ENCODE peak calls at places on chromosomes 3 and 15, in eight cellular contexts. V is ovary; K is endothelial cell; G is Calu3; N is CD4-positive, alpha-beta T cell; I is B cell; H is DND-41; P is fibroblast of lung. A is an unnamed sample.

GRCh38 chr3:48897401-48898376 is 993 bp downstream of the SLC25A20 start:
- DNase-seq in V (no peak), K (no peak), G (peak), N (no peak), I (no peak), H (no peak), P (peak), A (no peak)

GRCh38 chr3:128846501-128846900 is 32.9 kb upstream of the ACAD9 start:
- DNase-seq in V (no peak), K (no peak), G (no peak), N (no peak), I (no peak), H (no peak), P (no peak), A (no peak)

GRCh38 chr3:134793562-134793961 is 1.5 kb upstream of the EPHB1 start:
- DNase-seq in V (no peak), K (no peak), G (no peak), N (no peak), I (no peak), H (no peak), P (no peak), A (no peak)

GRCh38 chr15:41804920-41805666 is 22.8 kb upstream of the JMJD7 start:
- DNase-seq in V (no peak), K (no peak), G (no peak), N (no peak), I (no peak), H (no peak), P (no peak), A (no peak)

GRCh38 chr3:128517648-128518047 is 24.6 kb upstream of the GATA2 start:
- DNase-seq in V (no peak), K (no peak), G (no peak), N (no peak), I (no peak), H (no peak), P (no peak), A (peak)

GRCh38 chr3:17313746-17314145 is 428.7 kb downstream of the TBC1D5 start:
- DNase-seq in V (no peak), K (no peak), G (no peak), N (no peak), I (no peak), H (no peak), P (no peak), A (no peak)

GRCh38 chr3:43793648-43794372 is 103.1 kb downstream of the ABHD5 start:
- DNase-seq in V (no peak), K (no peak), G (no peak), N (no peak), I (no peak), H (no peak), P (no peak), A (no peak)

GRCh38 chr3:173397161-173398110 is at the start of gene NLGN1:
- DNase-seq in V (peak), K (peak), G (peak), N (no peak), I (peak), H (no peak), P (peak), A (peak)

GRCh38 chr3:13243571-13243970 is 170.3 kb upstream of the IQSEC1 start:
- DNase-seq in V (no peak), K (no peak), G (no peak), N (no peak), I (no peak), H (no peak), P (no peak), A (no peak)

GRCh38 chr3:188052229-188052965 is 101.6 kb upstream of the LPP start:
- DNase-seq in V (peak), K (peak), G (no peak), N (no peak), I (no peak), H (peak), P (peak), A (no peak)

GRCh38 chr15:26870346-26870745 is 3.5 kb downstream of the GABRA5 start:
- DNase-seq in V (no peak), K (no peak), G (no peak), N (no peak), I (no peak), H (no peak), P (no peak), A (no peak)

GRCh38 chr3:113185436-113185835 is 25.9 kb upstream of the BOC start:
- DNase-seq in V (no peak), K (no peak), G (no peak), N (no peak), I (no peak), H (no peak), P (no peak), A (no peak)

GRCh38 chr3:129461022-129461421 is 21.0 kb downstream of the IFT122 start:
- DNase-seq in V (no peak), K (no peak), G (no peak), N (no peak), I (no peak), H (no peak), P (peak), A (no peak)

GRCh38 chr15:50906954-50907865 is 1.3 kb upstream of the AP4E1 start:
- DNase-seq in V (no peak), K (no peak), G (peak), N (peak), I (peak), H (peak), P (no peak), A (peak)

GRCh38 chr15:99507016-99507731 is 58.6 kb upstream of the MEF2A start:
- DNase-seq in V (peak), K (no peak), G (no peak), N (no peak), I (no peak), H (no peak), P (peak), A (no peak)

GRCh38 chr3:111568906-111569305 is 26.2 kb downstream of the ZBED2 start:
- DNase-seq in V (no peak), K (no peak), G (no peak), N (no peak), I (no peak), H (no peak), P (no peak), A (no peak)

GRCh38 chr3:87203807-87204206 is 23.3 kb upstream of the CHMP2B start:
- DNase-seq in V (no peak), K (no peak), G (no peak), N (no peak), I (no peak), H (no peak), P (no peak), A (no peak)

GRCh38 chr3:65883614-65884013 is 155.1 kb downstream of the MAGI1 start:
- DNase-seq in V (no peak), K (peak), G (no peak), N (no peak), I (no peak), H (no peak), P (peak), A (no peak)

GRCh38 chr3:42007785-42008184 is 45.9 kb upstream of the ULK4 start:
- DNase-seq in V (no peak), K (no peak), G (no peak), N (no peak), I (peak), H (no peak), P (no peak), A (no peak)

GRCh38 chr3:186400677-186401076 is 38.6 kb upstream of the DGKG start:
- DNase-seq in V (no peak), K (no peak), G (no peak), N (no peak), I (no peak), H (no peak), P (no peak), A (no peak)

GRCh38 chr3:37216597-37217097 is 42.3 kb upstream of the LRRFIP2 start:
- DNase-seq in V (no peak), K (no peak), G (no peak), N (no peak), I (no peak), H (no peak), P (no peak), A (no peak)

GRCh38 chr3:170660139-170660538 is 74.3 kb upstream of the SLC7A14 start:
- DNase-seq in V (no peak), K (no peak), G (no peak), N (no peak), I (no peak), H (no peak), P (no peak), A (no peak)

GRCh38 chr3:197298341-197298857 is at the start of gene DLG1:
- DNase-seq in V (peak), K (peak), G (peak), N (peak), I (peak), H (peak), P (peak), A (peak)

GRCh38 chr15:63502843-63503738 is 1.3 kb upstream of the USP3 start:
- DNase-seq in V (peak), K (peak), G (peak), N (no peak), I (peak), H (no peak), P (peak), A (peak)

GRCh38 chr15:25717861-25718504 is 145.1 kb downstream of the ATP10A start:
- DNase-seq in V (no peak), K (no peak), G (no peak), N (no peak), I (no peak), H (no peak), P (no peak), A (no peak)

GRCh38 chr15:31262143-31262530 is 64.5 kb upstream of the KLF13 start:
- DNase-seq in V (no peak), K (no peak), G (no peak), N (no peak), I (no peak), H (no peak), P (no peak), A (no peak)

GRCh38 chr15:31263751-31264533 is 62.7 kb upstream of the KLF13 start:
- DNase-seq in V (no peak), K (no peak), G (peak), N (peak), I (peak), H (peak), P (no peak), A (no peak)

GRCh38 chr15:31261266-31262142 is 65.1 kb upstream of the KLF13 start:
- DNase-seq in V (no peak), K (no peak), G (no peak), N (no peak), I (no peak), H (no peak), P (no peak), A (no peak)

GRCh38 chr15:31264534-31265089 is 62.0 kb upstream of the KLF13 start:
- DNase-seq in V (no peak), K (no peak), G (no peak), N (no peak), I (no peak), H (no peak), P (no peak), A (no peak)

DNA sequence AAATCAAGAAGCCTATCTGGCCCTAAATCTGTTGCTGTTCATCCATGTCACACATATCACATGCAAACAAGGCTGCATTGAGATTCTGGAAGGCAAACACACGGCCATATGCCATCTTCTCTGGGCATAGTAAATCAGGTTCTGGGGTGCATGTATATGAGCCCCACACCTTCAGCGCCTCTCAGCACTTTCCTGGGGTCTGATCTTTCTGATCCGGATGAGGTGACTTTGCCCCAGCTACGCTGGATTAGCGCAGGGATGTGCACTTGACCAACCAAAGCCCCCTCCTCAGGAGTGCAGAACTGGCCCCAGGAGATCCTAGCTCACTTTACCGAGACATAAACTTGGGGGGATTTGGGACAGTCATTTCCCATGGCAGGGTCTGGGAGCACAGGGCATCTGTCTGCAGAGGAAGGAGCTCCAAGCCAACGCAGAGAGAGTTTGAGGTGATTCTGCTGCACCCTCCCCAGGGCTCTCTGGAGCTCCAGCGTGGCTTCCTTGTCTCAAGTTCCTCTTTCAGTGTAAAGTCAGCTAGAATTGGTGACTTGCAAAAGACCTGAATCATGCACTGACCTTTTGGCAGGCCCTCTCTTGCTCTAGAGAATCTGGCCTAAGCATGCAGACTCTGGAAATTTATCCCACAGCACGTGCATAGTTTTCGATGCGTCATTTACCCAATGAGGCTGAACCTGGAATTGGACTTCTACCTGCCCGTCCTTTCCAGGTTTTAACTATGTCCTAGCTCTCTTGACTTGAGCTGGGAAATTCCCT is 63.5 kb upstream of the KLF13 start:
- DNase-seq in V (no peak), K (no peak), G (no peak), N (no peak), I (peak), H (no peak), P (peak), A (peak)
- TF ChIP-seq CTCF in V (no peak), K (no peak), G (no peak), N (no peak), I (no peak), H (no peak), P (no peak), A (no peak)

GRCh38 chr3:196072313-196072712 is 9.6 kb downstream of the TFRC start:
- DNase-seq in V (no peak), K (no peak), G (no peak), N (no peak), I (no peak), H (no peak), P (no peak), A (no peak)

GRCh38 chr3:196075013-196075412 is 6.9 kb downstream of the TFRC start:
- DNase-seq in V (no peak), K (no peak), G (no peak), N (no peak), I (no peak), H (no peak), P (no peak), A (no peak)

GRCh38 chr3:196067439-196067838 is 14.5 kb downstream of the TFRC start:
- DNase-seq in V (no peak), K (no peak), G (no peak), N (no peak), I (no peak), H (no peak), P (no peak), A (no peak)

GRCh38 chr3:196076721-196077120 is 5.2 kb downstream of the TFRC start:
- DNase-seq in V (no peak), K (no peak), G (no peak), N (no peak), I (no peak), H (no peak), P (no peak), A (no peak)

DNA sequence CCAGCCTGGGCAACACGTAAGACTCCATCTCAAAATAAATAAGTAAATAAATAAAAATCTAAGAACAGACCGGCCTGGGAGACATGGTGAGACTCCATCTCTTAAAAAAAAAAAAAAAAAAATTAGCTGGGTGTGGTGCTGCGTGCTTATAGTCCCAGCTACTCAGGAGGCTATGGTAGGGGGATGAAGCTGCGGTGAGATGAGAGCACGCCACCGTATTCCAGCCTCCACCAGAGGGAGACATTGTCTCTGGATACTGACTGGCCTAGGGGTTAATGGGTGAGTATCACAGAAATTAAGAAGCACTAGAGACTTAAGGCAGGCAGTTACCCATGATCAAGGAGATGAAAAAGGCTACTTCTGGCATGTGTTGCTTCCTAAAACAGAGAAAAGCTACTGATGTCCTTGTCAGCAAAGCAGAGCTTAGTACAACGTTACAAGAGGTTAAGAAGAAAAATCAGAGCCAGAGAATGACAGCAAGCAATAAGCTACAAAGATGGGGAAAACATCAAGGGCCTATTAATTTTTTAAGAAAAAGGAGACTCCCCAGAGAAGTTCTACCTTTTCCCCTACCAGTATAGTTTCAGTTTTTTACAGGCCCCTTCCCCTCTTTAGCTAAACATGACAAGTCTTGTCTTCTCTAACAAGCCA is 8.6 kb downstream of the TFRC start:
- DNase-seq in V (peak), K (peak), G (peak), N (peak), I (peak), H (peak), P (peak), A (peak)
- TF ChIP-seq CTCF in V (no peak), K (peak), G (peak), N (peak), I (peak), H (peak), P (peak), A (peak)

GRCh38 chr3:100765437-100765975 is 56.2 kb downstream of the TFG start:
- DNase-seq in V (no peak), K (no peak), G (no peak), N (no peak), I (no peak), H (no peak), P (no peak), A (no peak)

GRCh38 chr3:100759162-100759561 is 49.9 kb downstream of the TFG start:
- DNase-seq in V (no peak), K (no peak), G (no peak), N (no peak), I (no peak), H (no peak), P (no peak), A (no peak)

GRCh38 chr3:100761951-100762350 is 52.7 kb downstream of the TFG start:
- DNase-seq in V (no peak), K (no peak), G (no peak), N (no peak), I (no peak), H (no peak), P (no peak), A (no peak)

GRCh38 chr3:100760377-100760776 is 51.1 kb downstream of the TFG start:
- DNase-seq in V (no peak), K (no peak), G (no peak), N (no peak), I (no peak), H (no peak), P (no peak), A (no peak)

DNA sequence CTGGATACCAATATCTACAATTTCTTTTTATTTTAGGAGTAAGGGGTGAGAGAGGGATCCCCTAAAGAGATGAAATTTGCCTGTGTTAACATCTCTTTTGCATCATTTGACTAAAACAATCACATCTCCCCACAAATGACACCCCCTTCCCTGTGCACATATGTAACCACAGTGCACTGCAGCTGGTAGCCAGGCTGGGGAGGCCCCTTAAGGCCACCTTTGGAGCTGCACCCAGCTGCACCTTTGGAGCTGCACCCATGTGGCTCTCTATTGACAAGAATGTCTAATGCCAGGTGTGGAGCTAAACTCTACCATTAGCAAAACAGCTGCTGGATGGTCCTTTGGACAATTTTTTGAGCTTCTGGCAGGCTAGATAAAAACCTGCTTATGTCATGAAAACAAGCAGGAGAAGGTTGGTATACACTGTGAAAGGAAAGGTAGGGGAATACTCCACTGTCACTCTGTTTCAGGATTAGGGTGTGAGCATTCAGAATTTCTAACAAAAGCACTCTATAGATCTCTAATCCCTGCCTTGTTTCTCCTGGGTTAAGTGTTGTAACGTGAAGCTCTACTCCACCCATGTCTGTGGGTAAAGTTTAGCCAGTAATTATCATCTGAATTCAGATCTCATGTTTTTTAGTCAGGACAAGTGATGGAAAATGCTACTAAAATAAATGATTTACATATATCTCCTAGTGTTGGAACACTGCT is 52.1 kb downstream of the TFG start:
- DNase-seq in V (no peak), K (no peak), G (peak), N (no peak), I (no peak), H (peak), P (no peak), A (peak)
- TF ChIP-seq CTCF in V (no peak), K (no peak), G (no peak), N (peak), I (no peak), H (peak), P (peak), A (no peak)

GRCh38 chr3:118765636-118766305 is 268.9 kb downstream of the IGSF11 start:
- DNase-seq in V (no peak), K (no peak), G (no peak), N (no peak), I (no peak), H (no peak), P (no peak), A (no peak)

GRCh38 chr3:118755402-118755801 is 279.2 kb downstream of the IGSF11 start:
- DNase-seq in V (no peak), K (no peak), G (no peak), N (no peak), I (no peak), H (no peak), P (no peak), A (no peak)

GRCh38 chr3:118766306-118766669 is 268.4 kb downstream of the IGSF11 start:
- DNase-seq in V (no peak), K (no peak), G (no peak), N (no peak), I (no peak), H (no peak), P (no peak), A (no peak)

GRCh38 chr3:118760611-118761606 is 273.7 kb downstream of the IGSF11 start:
- DNase-seq in V (no peak), K (no peak), G (peak), N (no peak), I (no peak), H (no peak), P (peak), A (no peak)
- TF ChIP-seq CTCF in V (no peak), K (no peak), G (no peak), N (no peak), I (no peak), H (no peak), P (no peak), A (no peak)

GRCh38 chr3:74352166-74352565 is 262.3 kb downstream of the CNTN3 start:
- DNase-seq in V (no peak), K (no peak), G (no peak), N (no peak), I (no peak), H (no peak), P (no peak), A (no peak)

GRCh38 chr3:74351213-74351612 is 263.2 kb downstream of the CNTN3 start:
- DNase-seq in V (no peak), K (no peak), G (no peak), N (no peak), I (no peak), H (no peak), P (no peak), A (no peak)

GRCh38 chr3:74348421-74348820 is 266.0 kb downstream of the CNTN3 start:
- DNase-seq in V (no peak), K (no peak), G (no peak), N (no peak), I (no peak), H (no peak), P (no peak), A (no peak)

GRCh38 chr3:74349035-74349434 is 265.4 kb downstream of the CNTN3 start:
- DNase-seq in V (no peak), K (no peak), G (no peak), N (no peak), I (no peak), H (no peak), P (no peak), A (no peak)

DNA sequence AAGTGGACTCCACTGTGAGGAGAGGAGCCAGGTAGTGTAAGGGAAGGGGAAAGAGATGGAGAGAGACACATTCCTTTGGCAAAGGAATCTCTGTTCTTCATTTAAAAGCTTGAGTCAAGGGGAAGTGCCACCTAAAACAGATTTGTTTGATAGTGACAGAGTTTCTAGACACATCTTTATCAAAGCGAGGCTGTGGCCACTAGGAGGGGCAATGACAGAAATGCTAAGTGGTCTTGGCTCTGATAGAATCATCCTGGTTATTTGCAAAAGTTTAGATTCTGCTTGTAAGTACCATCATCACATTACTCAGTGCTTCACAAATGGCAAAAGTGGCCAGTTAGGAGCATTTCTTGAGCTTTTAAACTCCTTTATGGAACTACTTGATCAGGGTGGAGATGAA is 261.4 kb downstream of the CNTN3 start:
- DNase-seq in V (no peak), K (peak), G (no peak), N (no peak), I (no peak), H (no peak), P (peak), A (no peak)
- TF ChIP-seq CTCF in V (no peak), K (peak), G (no peak), N (no peak), I (no peak), H (peak), P (no peak), A (no peak)

A was measured in GM13976.